ENCODE peak calls at places on chromosomes 5 and 9, in four cellular contexts. S is right atrium auricular region, P is transverse colon, W is GM23248. C is an unnamed sample.

GRCh38 chr9:112443200-112443599 is 43.4 kb upstream of the KIAA1958 start:
- DNase-seq in S (no peak), P (no peak), W (peak; percentile 49), C (peak; percentile 21)

GRCh38 chr5:9149988-9150387 is 395.9 kb downstream of the SEMA5A start:
- DNase-seq in S (no peak), P (no peak), W (peak; percentile 72), C (no peak)

GRCh38 chr9:136901516-136902258 is 15.4 kb downstream of the TRAF2 start:
- DNase-seq in S (no peak), P (peak; percentile 79), W (peak; percentile 70), C (no peak)

GRCh38 chr5:154197801-154198461 is 7.4 kb downstream of the GALNT10 start:
- DNase-seq in S (no peak), P (no peak), W (peak; percentile 57), C (no peak)

GRCh38 chr9:34179528-34180138 is 790 bp downstream of the UBAP1 start:
- DNase-seq in S (no peak), P (peak; percentile 46), W (peak; percentile 91), C (no peak)

GRCh38 chr9:128059365-128059983 is 7.6 kb downstream of the NAIF1 start:
- DNase-seq in S (no peak), P (no peak), W (no peak), C (no peak)

GRCh38 chr5:34410411-34411139 is 245.6 kb upstream of the RAI14 start:
- DNase-seq in S (no peak), P (no peak), W (peak; percentile 7), C (peak; percentile 75)

GRCh38 chr9:12759767-12760166 is 15.1 kb upstream of the LURAP1L start:
- DNase-seq in S (no peak), P (no peak), W (peak; percentile 54), C (no peak)

GRCh38 chr5:103364074-103364473 is 105.5 kb downstream of the MACIR start:
- DNase-seq in S (no peak), P (no peak), W (peak; percentile 29), C (no peak)

GRCh38 chr9:137454145-137454505 is 5.0 kb downstream of the NSMF start:
- DNase-seq in S (no peak), P (peak; percentile 78), W (peak; percentile 47), C (no peak)

GRCh38 chr5:138654281-138654867 is 79.2 kb upstream of the HSPA9 start:
- DNase-seq in S (no peak), P (no peak), W (peak; percentile 42), C (no peak)

GRCh38 chr9:120091206-120091605 is 488.8 kb downstream of the CDK5RAP2 start:
- DNase-seq in S (no peak), P (no peak), W (no peak), C (no peak)

GRCh38 chr5:121974261-121974660 is 12.5 kb downstream of the SRFBP1 start:
- DNase-seq in S (no peak), P (no peak), W (peak; percentile 9), C (no peak)

GRCh38 chr9:133848471-133848870 is 110.3 kb upstream of the SARDH start:
- DNase-seq in S (no peak), P (no peak), W (no peak), C (no peak)

GRCh38 chr9:14097215-14097614 is 216.7 kb downstream of the NFIB start:
- DNase-seq in S (no peak), P (no peak), W (peak; percentile 20), C (no peak)

GRCh38 chr5:148725675-148726074 is 71.3 kb upstream of the HTR4 start:
- DNase-seq in S (no peak), P (no peak), W (no peak), C (no peak)

GRCh38 chr5:120657083-120657482 is 193.0 kb downstream of the PRR16 start:
- DNase-seq in S (no peak), P (no peak), W (peak; percentile 10), C (no peak)

GRCh38 chr9:116123171-116123570 is 30.4 kb upstream of the PAPPA start:
- DNase-seq in S (no peak), P (no peak), W (no peak), C (no peak)

GRCh38 chr5:37838152-37838932 is 1.5 kb downstream of the GDNF start:
- DNase-seq in S (no peak), P (no peak), W (peak; percentile 82), C (no peak)

GRCh38 chr5:83102581-83102980 is 25.2 kb downstream of the XRCC4 start:
- DNase-seq in S (no peak), P (no peak), W (no peak), C (no peak)

GRCh38 chr5:122665087-122665486 is 109.8 kb upstream of the SNX2 start:
- DNase-seq in S (no peak), P (no peak), W (no peak), C (no peak)

GRCh38 chr9:6405371-6405770 is 7.6 kb upstream of the UHRF2 start:
- DNase-seq in S (no peak), P (no peak), W (no peak), C (no peak)

GRCh38 chr5:60810036-60810435 is 34.0 kb downstream of the ELOVL7 start:
- DNase-seq in S (no peak), P (no peak), W (no peak), C (no peak)

GRCh38 chr5:90095292-90096060 is 314.1 kb downstream of the CETN3 start:
- DNase-seq in S (no peak), P (no peak), W (no peak), C (no peak)

GRCh38 chr5:55441107-55441771 is 93.5 kb downstream of the PLPP1 start:
- DNase-seq in S (no peak), P (no peak), W (peak; percentile 24), C (no peak)
- H3K4me1 ChIP-seq in S (peaks cover 53% of the 10 kb centered on the region), P (peaks cover 58% of the 10 kb centered on the region), W (peaks cover 43% of the 10 kb centered on the region), C (peaks cover 16% of the 10 kb centered on the region)

DNA sequence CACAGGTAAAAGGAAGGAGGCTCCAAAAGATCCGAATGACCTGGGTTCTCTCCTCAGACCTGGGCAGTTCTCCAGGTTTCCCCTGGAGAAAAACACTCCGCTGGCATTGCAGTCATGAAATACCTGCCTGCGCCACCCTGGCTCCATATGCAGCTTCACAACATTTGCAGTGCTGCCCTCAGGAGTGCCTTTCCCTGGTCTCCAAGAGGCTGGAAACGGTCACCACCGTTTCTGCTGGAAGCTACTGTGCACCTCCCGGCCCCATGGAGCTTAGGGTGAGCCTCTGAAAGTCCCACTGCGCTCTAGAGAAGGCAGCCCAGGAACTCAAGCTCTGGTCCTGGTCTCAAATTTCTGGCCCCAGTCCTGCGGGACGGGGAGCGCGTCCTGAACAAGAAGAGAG is 666 bp downstream of the UGT3A1 start:
- DNase-seq in S (no peak), P (no peak), W (no peak), C (no peak)
- H3K4me3 ChIP-seq in S (no peak overlapping the region), P (no peak overlapping the region), W (no peak overlapping the region), C (no peak overlapping the region)

GRCh38 chr5:95620870-95621838 is 1.3 kb downstream of the GPR150 start:
- DNase-seq in S (no peak), P (peak; percentile 32), W (peak; percentile 65), C (no peak)

GRCh38 chr5:95621839-95622629 is 2.1 kb downstream of the GPR150 start:
- DNase-seq in S (no peak), P (peak; percentile 20), W (no peak), C (no peak)

GRCh38 chr5:95619096-95619495 is 791 bp upstream of the GPR150 start:
- DNase-seq in S (no peak), P (no peak), W (peak; percentile 68), C (no peak)

GRCh38 chr5:95619518-95620029 is 313 bp upstream of the GPR150 start:
- DNase-seq in S (no peak), P (no peak), W (no peak), C (no peak)

DNA sequence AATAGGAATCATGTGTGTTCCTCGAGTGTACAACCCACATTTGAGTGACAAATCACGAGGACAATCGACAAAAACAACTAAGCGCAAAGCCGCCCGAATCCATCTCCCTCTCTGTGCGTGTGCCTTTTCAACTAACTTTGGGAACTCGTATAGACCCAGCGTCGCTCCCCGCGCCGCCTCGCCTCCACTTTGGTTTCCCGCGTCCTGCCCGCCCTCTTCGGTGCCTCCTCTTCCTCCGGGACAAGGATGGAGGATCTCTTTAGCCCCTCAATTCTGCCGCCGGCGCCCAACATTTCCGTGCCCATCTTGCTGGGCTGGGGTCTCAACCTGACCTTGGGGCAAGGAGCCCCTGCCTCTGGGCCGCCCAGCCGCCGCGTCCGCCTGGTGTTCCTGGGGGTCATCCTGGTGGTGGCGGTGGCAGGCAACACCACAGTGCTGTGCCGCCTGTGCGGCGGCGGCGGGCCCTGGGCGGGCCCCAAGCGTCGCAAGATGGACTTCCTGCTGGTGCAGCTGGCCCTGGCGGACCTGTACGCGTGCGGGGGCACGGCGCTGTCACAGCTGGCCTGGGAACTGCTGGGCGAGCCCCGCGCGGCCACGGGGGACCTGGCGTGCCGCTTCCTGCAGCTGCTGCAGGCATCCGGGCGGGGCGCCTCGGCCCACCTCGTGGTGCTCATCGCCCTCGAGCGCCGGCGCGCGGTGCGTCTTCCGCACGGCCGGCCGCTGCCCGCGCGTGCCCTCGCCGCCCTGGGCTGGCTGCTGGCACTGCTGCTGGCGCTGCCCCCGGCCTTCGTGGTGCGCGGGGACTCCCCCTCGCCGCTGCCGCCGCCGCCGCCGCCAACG is at the start of gene GPR150:
- DNase-seq in S (no peak), P (peak; percentile 71), W (peak; percentile 81), C (no peak)
- H3K4me1 ChIP-seq in S (peaks cover 16% of the 10 kb centered on the region), P (peaks cover 31% of the 10 kb centered on the region), W (peaks cover 3% of the 10 kb centered on the region), C (no peaks in the 10 kb centered on the region)

GRCh38 chr9:93801581-93802284 is 153.4 kb downstream of the BARX1 start:
- DNase-seq in S (no peak), P (no peak), W (no peak), C (no peak)
- H3K4me3 ChIP-seq in S (no peak overlapping the region), P (no peak overlapping the region), W (no peak overlapping the region), C (no peak overlapping the region)

GRCh38 chr9:118567861-118568260 is 801.4 kb downstream of the BRINP1 start:
- DNase-seq in S (no peak), P (no peak), W (peak; percentile 57), C (no peak)
- H3K4me1 ChIP-seq in S (no peaks in the 10 kb centered on the region), P (no peaks in the 10 kb centered on the region), W (peaks cover 31% of the 10 kb centered on the region), C (no peaks in the 10 kb centered on the region)

DNA sequence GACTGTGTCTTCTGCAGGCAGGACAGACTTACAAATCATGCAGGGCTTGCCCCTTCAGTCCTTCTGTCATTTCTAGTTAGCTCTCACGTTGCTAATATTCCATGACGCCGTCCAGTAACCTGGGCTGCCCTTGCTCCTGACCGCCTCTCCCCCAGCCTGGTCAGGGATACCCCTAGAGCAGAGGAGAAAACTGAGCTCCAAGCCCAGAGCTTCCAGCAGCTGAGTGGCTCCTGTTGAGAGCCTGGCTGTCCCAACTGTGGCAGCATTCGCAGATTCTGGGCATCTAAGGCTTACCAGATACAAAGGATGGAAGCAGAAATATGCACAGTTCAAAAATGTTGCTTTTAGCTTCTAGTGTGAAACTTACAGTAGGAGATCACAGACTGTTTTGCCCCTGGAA is 185.2 kb downstream of the CD180 start:
- DNase-seq in S (no peak), P (no peak), W (no peak), C (no peak)
- H3K4me3 ChIP-seq in S (no peak overlapping the region), P (no peak overlapping the region), W (peak overlapping the region; percentile 49), C (no peak overlapping the region)

GRCh38 chr5:141779642-141780041 is 97.6 kb upstream of the ARAP3 start:
- DNase-seq in S (no peak), P (no peak), W (peak; percentile 55), C (no peak)

GRCh38 chr5:141782991-141783598 is 95.1 kb downstream of the PCDH1 start:
- DNase-seq in S (no peak), P (no peak), W (peak; percentile 40), C (no peak)

GRCh38 chr5:141780240-141780951 is 97.8 kb downstream of the PCDH1 start:
- DNase-seq in S (no peak), P (no peak), W (no peak), C (no peak)

GRCh38 chr5:141781910-141782309 is 96.3 kb downstream of the PCDH1 start:
- DNase-seq in S (no peak), P (no peak), W (no peak), C (no peak)

GRCh38 chr5:141780952-141781730 is 97.1 kb downstream of the PCDH1 start:
- DNase-seq in S (no peak), P (no peak), W (no peak), C (no peak)
- H3K4me1 ChIP-seq in S (peaks cover 19% of the 10 kb centered on the region), P (no peaks in the 10 kb centered on the region), W (peaks cover 16% of the 10 kb centered on the region), C (no peaks in the 10 kb centered on the region)

C was measured in HAP-1.